ENCODE peak calls at places on chromosomes 6 and 20, in ten cellular contexts. Y is tibial nerve, P is dorsolateral prefrontal cortex, N is vagina, I is IMR-90, F is GM12865, B is uterus, G is fibroblast of the aortic adventitia, R is BE2C, Z is pancreas. H is an unnamed sample.

GRCh38 chr6:42200035-42200434 is 5.3 kb upstream of the GUCA1B start:
- DNase-seq in P (no peak), Y (no peak), Z (no peak), R (no peak), N (no peak), F (no peak), B (peak; percentile 64), G (peak; percentile 97), I (peak; percentile 99), H (no peak)

GRCh38 chr6:140811642-140812041 is 1321.1 kb upstream of the GJE1 start:
- DNase-seq in Y (no peak), G (peak; percentile 13), F (peak; percentile 14), N (no peak), Z (no peak), B (no peak), P (no peak), R (no peak), I (no peak), H (no peak)

GRCh38 chr6:159151266-159151855 is 17.8 kb upstream of the FNDC1 start:
- DNase-seq in Y (peak; percentile 64), Z (no peak), R (peak; percentile 54), N (no peak), I (peak; percentile 58), B (no peak), G (peak; percentile 66), P (no peak), F (peak; percentile 58), H (peak; percentile 62)

GRCh38 chr6:159110013-159110412 is 59.2 kb upstream of the FNDC1 start:
- DNase-seq in P (no peak), Z (no peak), N (no peak), B (no peak), I (peak; percentile 38), R (peak; percentile 49), Y (no peak), G (peak; percentile 46), F (peak; percentile 67), H (no peak)

GRCh38 chr20:8635048-8635572 is 433.8 kb upstream of the PLCB4 start:
- DNase-seq in Y (no peak), G (no peak), Z (no peak), R (no peak), N (no peak), B (no peak), I (no peak), P (no peak), F (no peak), H (no peak)

GRCh38 chr6:52513464-52513863 is 63.4 kb downstream of the TRAM2 start:
- DNase-seq in N (no peak), I (no peak), Y (no peak), Z (no peak), B (no peak), R (peak; percentile 35), P (no peak), F (no peak), G (peak; percentile 54), H (no peak)

GRCh38 chr6:151652338-151652737 is 155.1 kb upstream of the ESR1 start:
- DNase-seq in P (no peak), Y (peak; percentile 26), R (no peak), Z (no peak), N (no peak), G (no peak), I (no peak), F (no peak), B (no peak), H (peak; percentile 30)

GRCh38 chr6:85506441-85507093 is 56.7 kb downstream of the NT5E start:
- DNase-seq in Z (no peak), R (no peak), P (no peak), F (peak; percentile 21), N (no peak), I (no peak), G (no peak), Y (no peak), B (no peak), H (no peak)

GRCh38 chr6:1908784-1909183 is 299.1 kb downstream of the FOXC1 start:
- DNase-seq in F (no peak), Z (no peak), B (no peak), I (peak; percentile 61), N (no peak), G (no peak), R (no peak), Y (no peak), P (no peak), H (no peak)

GRCh38 chr6:89768324-89768723 is 51.3 kb downstream of the MDN1 start:
- DNase-seq in N (no peak), R (no peak), Y (no peak), P (no peak), F (no peak), I (no peak), G (no peak), Z (no peak), B (no peak), H (no peak)

GRCh38 chr6:18507018-18507415 is 119.9 kb downstream of the RNF144B start:
- DNase-seq in R (peak; percentile 65), G (no peak), I (no peak), Y (no peak), P (no peak), B (no peak), N (no peak), Z (no peak), F (no peak), H (no peak)

GRCh38 chr20:41572010-41572572 is 46.1 kb downstream of the CHD6 start:
- DNase-seq in B (no peak), Z (no peak), N (no peak), F (no peak), I (no peak), R (no peak), P (no peak), Y (no peak), G (no peak), H (no peak)
- TF ChIP-seq CTCF in B (no peak), Z (no peak), N (no peak), F (no peak), I (no peak), R (no peak), P (no peak), Y (no peak), G (no peak), H (peak; percentile 25)

GRCh38 chr6:11586117-11586516 is 48.6 kb downstream of the TMEM170B start:
- DNase-seq in F (no peak), B (no peak), N (no peak), R (no peak), Z (no peak), Y (no peak), P (no peak), I (no peak), G (no peak), H (no peak)
- H3K4me3 ChIP-seq in F (no peak overlapping the region), B (no peak overlapping the region), N (no peak overlapping the region), R (no peak overlapping the region), Z (no peak overlapping the region), Y (no peak overlapping the region), P (no peak overlapping the region), I (no peak overlapping the region), G (no peak overlapping the region), H (no peak overlapping the region)

DNA sequence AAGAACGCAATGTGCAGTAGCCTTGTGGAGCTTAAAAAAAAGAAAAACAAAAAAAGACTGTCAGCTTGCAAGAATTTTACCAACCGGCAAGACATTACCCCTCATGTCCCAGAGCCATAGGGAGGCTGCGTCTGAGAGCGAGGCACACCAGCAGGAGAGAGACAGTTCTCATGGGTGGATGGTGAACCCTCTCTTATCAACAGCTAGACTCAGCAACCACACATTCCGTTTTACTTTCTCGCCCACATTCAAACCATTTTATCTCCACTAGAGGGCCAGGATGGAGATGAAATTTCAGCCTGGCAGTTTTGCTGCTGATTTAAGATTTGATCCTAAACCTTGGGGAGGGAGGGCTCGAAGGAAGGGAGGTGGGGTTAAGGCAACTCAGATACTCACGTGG is 247.0 kb downstream of the ATXN1 start:
- DNase-seq in N (no peak), P (no peak), Z (no peak), F (peak; percentile 60), R (no peak), G (peak; percentile 79), Y (peak; percentile 36), B (no peak), I (peak; percentile 76), H (no peak)
- TF ChIP-seq CTCF in N (peak; percentile 43), P (peak; percentile 74), Z (no peak), F (peak; percentile 50), R (peak; percentile 62), G (peak; percentile 73), Y (peak; percentile 62), B (peak; percentile 54), I (peak; percentile 66), H (peak; percentile 49)

DNA sequence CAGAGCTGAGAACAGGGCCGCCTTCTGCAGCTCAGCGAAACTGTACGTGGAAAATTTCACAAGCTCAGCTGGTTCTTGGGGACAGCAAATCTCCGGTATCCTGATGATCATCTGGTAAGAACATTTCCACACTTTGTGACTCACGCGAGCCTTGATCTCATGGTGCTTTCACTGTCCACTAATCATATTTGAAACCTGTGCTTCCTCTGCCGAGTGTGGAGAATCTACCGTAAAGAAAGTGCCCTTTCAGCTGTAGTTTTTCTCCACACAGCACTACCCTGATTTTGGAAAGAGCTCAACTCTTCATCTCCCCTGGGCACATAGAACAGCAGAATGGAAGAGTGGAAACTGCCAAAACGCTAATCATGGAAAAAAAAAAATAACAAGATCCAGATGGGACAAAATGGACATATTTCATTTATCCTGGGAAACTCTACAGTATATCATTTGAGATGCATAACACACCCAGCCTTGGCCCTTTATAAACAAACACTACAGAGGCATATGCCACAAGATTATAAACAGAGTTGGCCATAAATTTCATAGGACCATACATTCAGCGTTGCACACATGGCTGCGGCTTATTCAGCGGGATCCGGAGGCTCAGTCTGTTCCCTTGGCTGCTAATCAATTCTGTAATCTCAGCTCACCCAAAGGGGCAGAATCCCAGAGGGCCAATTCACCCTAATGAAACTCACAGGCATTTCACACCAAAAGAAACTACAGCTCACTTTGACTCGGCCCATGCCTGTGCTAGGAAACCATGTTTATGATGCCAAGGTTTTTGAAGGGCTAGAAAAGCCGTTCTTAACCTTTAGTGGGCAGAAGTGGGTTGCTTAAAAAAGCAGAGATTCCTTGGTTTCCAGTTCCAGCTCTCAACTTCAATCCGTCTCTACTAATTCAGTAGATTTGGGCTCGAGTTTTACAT is 434.6 kb downstream of the HDGFL1 start:
- DNase-seq in Z (no peak), I (peak; percentile 86), G (peak; percentile 39), R (peak; percentile 38), Y (peak; percentile 36), P (no peak), B (peak; percentile 32), N (no peak), F (no peak), H (peak; percentile 10)
- H3K4me3 ChIP-seq in Z (no peak overlapping the region), I (peak overlapping the region; percentile 17), G (no peak overlapping the region), R (peak overlapping the region; percentile 48), Y (no peak overlapping the region), P (no peak overlapping the region), B (no peak overlapping the region), N (no peak overlapping the region), F (no peak overlapping the region), H (no peak overlapping the region)

DNA sequence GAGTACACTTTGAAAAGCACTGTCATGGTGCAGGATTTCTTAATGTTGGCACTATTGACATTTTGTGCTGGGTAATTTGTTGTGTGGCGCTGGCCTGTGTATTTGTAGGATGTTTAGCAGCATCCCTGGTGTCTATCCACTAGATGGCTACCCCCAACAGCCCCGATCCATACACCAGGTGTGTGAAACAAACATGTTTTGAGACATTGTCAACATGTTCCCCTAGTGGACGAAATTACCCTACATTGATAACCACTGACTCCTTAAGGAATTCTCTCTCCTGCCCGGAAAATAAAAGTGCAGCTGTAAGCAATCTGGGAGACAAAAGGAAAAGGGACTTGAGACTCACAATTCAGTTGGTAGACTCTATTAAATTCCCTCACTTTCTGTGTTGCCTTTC is 52.6 kb upstream of the TMEM200A start:
- DNase-seq in N (no peak), F (no peak), G (no peak), Y (no peak), B (no peak), I (no peak), P (no peak), Z (no peak), R (no peak), H (no peak)
- TF ChIP-seq CTCF in N (no peak), F (no peak), G (no peak), Y (no peak), B (no peak), I (no peak), P (no peak), Z (no peak), R (peak; percentile 2), H (no peak)